ENCODE peak calls at places on chromosomes 4 and X, in five cellular contexts. I is CD8-positive, alpha-beta T cell; Z is adrenal gland; R is hepatocyte; J is stomach. K is an unnamed sample. For H3K4me1, the result is how much of the 10 kb centered on the place peaks cover.

GRCh38 chrX:78029663-78030062 is 60.2 kb upstream of the PGAM4 start:
- DNase-seq in I (no peak), Z (peak), R (peak), J (no peak), K (peak)

GRCh38 chr4:185608223-185608622 is 72.9 kb upstream of the PDLIM3 start:
- DNase-seq in I (no peak), Z (no peak), R (no peak), J (no peak), K (no peak)

GRCh38 chrX:34956915-34957314 is 14.3 kb downstream of the FAM47B start:
- DNase-seq in I (no peak), Z (no peak), R (no peak), J (no peak), K (no peak)

GRCh38 chr4:107318078-107318477 is 282.0 kb upstream of the DKK2 start:
- DNase-seq in I (no peak), Z (no peak), R (no peak), J (no peak), K (no peak)

GRCh38 chr4:62709618-62710252 is 1509.6 kb downstream of the ADGRL3 start:
- DNase-seq in I (no peak), Z (no peak), R (peak), J (no peak), K (peak)

GRCh38 chr4:184750926-184751584 is 17.2 kb upstream of the CENPU start:
- DNase-seq in I (no peak), Z (no peak), R (peak), J (no peak), K (no peak)

GRCh38 chr4:20544645-20545044 is 155.6 kb upstream of the PACRGL start:
- DNase-seq in I (no peak), Z (no peak), R (peak), J (no peak), K (no peak)

GRCh38 chrX:12843668-12844279 is 23.1 kb upstream of the TLR7 start:
- DNase-seq in I (no peak), Z (no peak), R (no peak), J (no peak), K (peak)

GRCh38 chrX:154458954-154459829 is 1.1 kb downstream of the PLXNA3 start:
- DNase-seq in I (no peak), Z (peak), R (peak), J (peak), K (no peak)

GRCh38 chrX:136146614-136147319 is 566 bp upstream of the FHL1 start:
- DNase-seq in I (no peak), Z (no peak), R (peak), J (no peak), K (no peak)

GRCh38 chr4:67928547-67928946 is 34.7 kb downstream of the TMPRSS11A start:
- DNase-seq in I (no peak), Z (no peak), R (no peak), J (no peak), K (no peak)

GRCh38 chrX:41799661-41800060 is 75.7 kb downstream of the GPR82 start:
- DNase-seq in I (no peak), Z (no peak), R (no peak), J (no peak), K (no peak)

GRCh38 chr4:140330311-140330900 is 43.0 kb upstream of the SCOC start:
- DNase-seq in I (no peak), Z (no peak), R (peak), J (no peak), K (no peak)

GRCh38 chr4:111991163-111991562 is 154.1 kb upstream of the FAM241A start:
- DNase-seq in I (no peak), Z (no peak), R (no peak), J (no peak), K (no peak)

GRCh38 chrX:79117078-79117477 is 27.4 kb upstream of the GPR174 start:
- DNase-seq in I (no peak), Z (no peak), R (no peak), J (no peak), K (no peak)

GRCh38 chrX:12881914-12882313 is 15.0 kb downstream of the TLR7 start:
- DNase-seq in I (no peak), Z (no peak), R (no peak), J (no peak), K (no peak)

GRCh38 chr4:76283900-76284299 is 22.6 kb upstream of the STBD1 start:
- DNase-seq in I (no peak), Z (no peak), R (no peak), J (no peak), K (no peak)

GRCh38 chrX:17014216-17014615 is 67.8 kb downstream of the REPS2 start:
- DNase-seq in I (no peak), Z (no peak), R (no peak), J (no peak), K (no peak)

GRCh38 chr4:173169428-173170209 is 1.0 kb downstream of the GALNT7 start:
- DNase-seq in I (peak), Z (peak), R (peak), J (peak), K (peak)

GRCh38 chr4:164731827-164732474 is 22.0 kb upstream of the SMIM31 start:
- DNase-seq in I (peak), Z (peak), R (peak), J (peak), K (peak)

GRCh38 chr4:30754021-30754420 is 33.9 kb downstream of the PCDH7 start:
- DNase-seq in I (no peak), Z (no peak), R (peak), J (no peak), K (no peak)

GRCh38 chrX:109847257-109848187 is 114.5 kb upstream of the ACSL4 start:
- DNase-seq in I (no peak), Z (no peak), R (peak), J (no peak), K (peak)

GRCh38 chrX:73903941-73904340 is 340.9 kb downstream of the CHIC1 start:
- DNase-seq in I (no peak), Z (no peak), R (no peak), J (no peak), K (no peak)

GRCh38 chrX:125786306-125786705 is 379.8 kb downstream of the DCAF12L2 start:
- DNase-seq in I (no peak), Z (no peak), R (no peak), J (no peak), K (no peak)

GRCh38 chr4:128782875-128783614 is 26.5 kb upstream of the JADE1 start:
- DNase-seq in I (no peak), Z (no peak), R (no peak), J (no peak), K (no peak)

GRCh38 chr4:132572210-132572609 is 576.9 kb upstream of the PCDH10 start:
- DNase-seq in I (no peak), Z (no peak), R (peak), J (no peak), K (no peak)

GRCh38 chr4:5752803-5753184 is 41.8 kb downstream of the EVC start:
- DNase-seq in I (no peak), Z (no peak), R (no peak), J (no peak), K (no peak)

GRCh38 chrX:2283111-2283847 is 217.5 kb downstream of the DHRSX start:
- DNase-seq in I (no peak), Z (no peak), R (no peak), J (no peak), K (no peak)

GRCh38 chr4:148054275-148054674 is 322.4 kb downstream of the ARHGAP10 start:
- DNase-seq in I (no peak), Z (no peak), R (no peak), J (no peak), K (peak)

GRCh38 chr4:148057425-148058020 is 325.6 kb downstream of the ARHGAP10 start:
- DNase-seq in I (no peak), Z (no peak), R (no peak), J (no peak), K (no peak)

GRCh38 chr4:148055844-148056243 is 324.0 kb downstream of the ARHGAP10 start:
- DNase-seq in I (no peak), Z (no peak), R (no peak), J (no peak), K (no peak)

GRCh38 chr4:148058160-148058859 is 326.4 kb downstream of the ARHGAP10 start:
- DNase-seq in I (no peak), Z (no peak), R (no peak), J (no peak), K (no peak)

DNA sequence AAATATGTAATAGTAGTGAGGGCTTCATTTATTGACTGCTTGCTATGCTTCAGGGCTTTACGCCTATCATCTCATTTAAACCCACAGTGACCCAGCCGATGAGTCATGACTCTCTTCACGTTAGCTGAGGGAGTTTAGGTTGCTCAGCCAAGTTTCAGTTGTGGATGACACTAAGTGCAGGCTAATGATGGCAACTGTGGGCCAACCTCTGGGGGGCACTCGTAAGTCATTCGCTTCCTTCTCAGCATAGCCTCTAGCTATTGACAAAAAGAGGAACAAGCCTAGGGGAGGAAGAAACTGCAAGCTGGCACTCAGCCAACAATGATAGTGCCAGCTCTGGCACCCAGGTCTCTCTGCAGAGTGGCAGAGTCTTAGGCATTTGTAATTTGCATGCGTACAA is 325.0 kb downstream of the ARHGAP10 start:
- DNase-seq in I (peak), Z (peak), R (no peak), J (peak), K (no peak)
- H3K4me1 ChIP-seq in I (half or more), Z (under half), R (under half), J (half or more), K (under half)

GRCh38 chr4:122921300-122921699 is 1.1 kb downstream of the NUDT6 start:
- DNase-seq in I (no peak), Z (no peak), R (no peak), J (no peak), K (no peak)
- H3K4me3 ChIP-seq in I (no peak), Z (no peak), R (peak), J (no peak), K (peak)

DNA sequence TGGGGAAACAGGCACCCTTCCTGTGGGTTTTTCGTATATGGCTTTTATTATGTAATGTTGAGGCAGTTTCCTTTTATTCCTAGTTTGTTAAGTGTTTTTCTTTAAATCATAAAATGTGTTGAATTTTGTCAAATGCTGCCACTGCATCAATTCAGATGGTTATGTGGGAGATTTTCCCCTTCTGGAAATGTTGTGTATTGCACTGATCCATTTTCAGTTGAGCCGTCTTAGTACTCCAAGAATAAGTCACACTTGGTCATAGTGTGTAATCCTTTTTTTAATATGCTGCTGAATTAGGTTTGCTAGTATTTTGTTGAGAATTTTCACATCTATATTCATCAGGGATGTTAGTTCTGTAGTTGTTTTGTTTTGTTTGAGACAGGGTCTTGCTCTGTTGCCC is 9.5 kb upstream of the CTBP1 start:
- DNase-seq in I (no peak), Z (no peak), R (no peak), J (no peak), K (no peak)
- TF ChIP-seq CTCF in I (no peak), Z (no peak), R (no peak), J (no peak), K (no peak)

GRCh38 chrX:48493890-48494364 is 14.9 kb upstream of the PORCN start:
- DNase-seq in I (no peak), Z (peak), R (peak), J (peak), K (no peak)

GRCh38 chrX:48498374-48498809 is 10.4 kb upstream of the PORCN start:
- DNase-seq in I (no peak), Z (peak), R (no peak), J (no peak), K (no peak)

GRCh38 chrX:48496660-48497059 is 12.1 kb upstream of the PORCN start:
- DNase-seq in I (no peak), Z (peak), R (no peak), J (no peak), K (no peak)

GRCh38 chrX:48492293-48492910 is 16.4 kb upstream of the PORCN start:
- DNase-seq in I (no peak), Z (no peak), R (no peak), J (no peak), K (no peak)

DNA sequence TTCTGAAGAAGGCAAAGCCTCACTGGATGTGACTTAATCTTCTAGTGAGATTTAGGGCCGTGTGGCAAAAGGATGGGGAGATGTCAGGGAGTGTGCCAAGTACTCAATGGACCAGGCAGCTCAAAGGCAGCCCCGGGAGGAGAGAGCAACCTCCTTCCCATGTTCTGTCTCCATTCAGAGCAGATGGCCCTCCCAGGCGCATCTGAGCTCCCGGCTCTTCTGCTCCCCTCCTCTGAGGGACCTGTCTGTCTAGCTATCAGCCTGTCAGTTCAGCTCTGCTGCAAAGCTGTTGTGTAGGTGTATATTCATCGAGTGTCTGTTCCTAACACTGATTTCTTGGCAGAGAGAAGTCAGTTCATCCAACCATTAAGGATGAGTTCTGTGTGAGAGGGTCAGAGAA is 10.9 kb upstream of the PORCN start:
- DNase-seq in I (no peak), Z (no peak), R (no peak), J (no peak), K (no peak)
- H3K4me1 ChIP-seq in I (under half), Z (under half), R (under half), J (under half), K (under half)

DNA sequence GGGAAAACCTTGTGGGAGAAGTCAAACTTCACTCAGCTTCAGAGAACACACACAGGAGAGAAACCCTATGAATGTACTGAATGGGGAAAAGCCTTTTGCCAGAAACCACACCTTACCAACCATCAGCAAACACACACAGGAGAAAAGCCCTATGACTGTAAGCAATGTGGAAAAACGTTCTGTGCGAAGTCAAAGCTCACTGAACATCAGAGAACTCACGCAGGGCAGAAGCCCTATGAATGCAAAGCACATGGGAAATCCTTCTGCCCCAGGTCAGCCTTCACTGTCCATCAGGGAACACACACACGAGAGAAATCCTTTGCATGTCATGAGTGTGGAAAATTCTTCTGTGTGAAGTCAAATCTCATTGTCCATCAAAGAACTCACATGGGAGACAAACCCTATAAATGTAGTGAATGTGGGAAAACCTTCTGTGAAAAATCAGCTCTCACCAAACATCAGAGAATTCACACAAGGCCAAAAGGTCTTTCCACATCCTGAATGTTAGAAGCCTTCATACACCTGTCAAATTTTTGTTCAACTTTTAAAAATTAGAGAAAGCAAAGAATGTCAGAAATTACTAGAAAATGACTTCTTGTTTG is 199.4 kb downstream of the SMIM20 start:
- DNase-seq in I (no peak), Z (no peak), R (no peak), J (no peak), K (no peak)
- H3K4me3 ChIP-seq in I (no peak), Z (no peak), R (no peak), J (no peak), K (no peak)

GRCh38 chrX:131764224-131764623 is 220.3 kb downstream of the OR13H1 start:
- DNase-seq in I (no peak), Z (no peak), R (no peak), J (no peak), K (no peak)

GRCh38 chrX:131762802-131763234 is 218.9 kb downstream of the OR13H1 start:
- DNase-seq in I (no peak), Z (peak), R (no peak), J (peak), K (no peak)

DNA sequence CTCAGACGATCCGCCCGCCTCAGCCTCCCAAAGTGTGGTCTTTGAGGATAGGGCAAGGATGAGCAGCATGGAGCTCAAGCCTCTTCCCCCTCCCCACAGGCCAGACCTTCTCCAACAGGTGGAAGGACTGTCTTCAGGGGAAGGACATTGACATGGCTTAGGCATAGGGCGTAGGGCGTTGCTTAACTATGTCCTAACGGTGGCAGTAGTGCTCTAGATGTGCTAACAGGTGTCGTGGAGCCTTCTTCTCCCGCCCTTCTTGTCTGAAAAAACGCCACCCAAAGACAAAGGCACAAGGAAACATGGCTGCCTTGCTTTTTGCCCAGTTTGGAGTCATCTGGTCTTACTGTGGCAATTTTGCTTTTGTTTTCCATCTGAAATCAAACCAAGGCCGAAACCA is 219.8 kb downstream of the OR13H1 start:
- DNase-seq in I (no peak), Z (peak), R (no peak), J (peak), K (no peak)
- TF ChIP-seq CTCF in I (no peak), Z (peak), R (no peak), J (no peak), K (no peak)

GRCh38 chr4:8272472-8273428 is 3.2 kb downstream of the HTRA3 start:
- DNase-seq in I (no peak), Z (peak), R (no peak), J (no peak), K (no peak)

GRCh38 chr4:8273450-8273849 is 3.9 kb downstream of the HTRA3 start:
- DNase-seq in I (no peak), Z (no peak), R (no peak), J (no peak), K (no peak)

GRCh38 chr4:8274772-8275241 is 5.3 kb downstream of the HTRA3 start:
- DNase-seq in I (no peak), Z (peak), R (peak), J (peak), K (no peak)

GRCh38 chr4:8275511-8275910 is 6.0 kb downstream of the HTRA3 start:
- DNase-seq in I (no peak), Z (no peak), R (no peak), J (no peak), K (no peak)

GRCh38 chr4:8274066-8274652 is 4.6 kb downstream of the HTRA3 start:
- DNase-seq in I (no peak), Z (no peak), R (no peak), J (no peak), K (no peak)
- H3K4me1 ChIP-seq in I (under half), Z (under half), R (half or more), J (half or more), K (under half)

DNA sequence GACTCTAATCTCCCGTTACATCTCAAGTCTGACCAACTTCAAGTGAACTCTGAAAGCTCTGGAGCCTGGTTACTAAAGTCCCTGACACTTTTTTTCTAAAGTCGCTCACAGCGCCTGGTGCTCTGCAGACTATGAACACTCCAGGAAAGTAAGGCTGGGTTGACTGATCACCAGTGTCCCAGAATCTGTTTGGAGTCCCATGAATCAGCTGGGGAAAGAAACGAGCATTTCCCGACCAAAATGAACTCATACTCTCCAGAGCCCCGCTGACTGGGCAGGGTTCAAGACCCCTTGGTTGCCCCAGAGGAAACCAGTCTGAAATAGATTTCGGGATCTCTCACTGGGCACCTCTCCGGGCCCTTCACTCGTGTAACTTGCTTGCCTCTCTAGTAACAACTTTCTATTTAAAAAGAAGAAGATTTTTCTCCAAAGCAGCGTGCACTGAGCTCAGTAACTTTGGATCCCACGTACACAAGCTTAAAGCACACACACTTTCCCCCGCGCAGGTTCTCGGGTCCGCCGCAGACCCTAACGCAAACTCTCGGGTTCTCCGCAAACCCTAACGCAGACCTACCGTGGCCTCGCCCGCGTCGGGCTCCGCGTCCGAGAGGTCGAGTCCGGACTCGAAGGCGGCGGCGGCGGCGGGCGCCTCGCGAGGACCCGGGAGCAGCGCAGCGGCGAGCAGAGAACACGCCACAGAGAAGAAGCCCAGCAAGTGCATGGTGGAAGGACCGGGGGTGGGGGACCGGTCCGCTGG is 953 bp downstream of the VEGFC start:
- DNase-seq in I (no peak), Z (peak), R (peak), J (peak), K (no peak)
- H3K4me3 ChIP-seq in I (no peak), Z (peak), R (peak), J (peak), K (no peak)